ENCODE peak calls at places on chromosomes 3 and 15, in seven cellular contexts. One of them, this sample, is unnamed.

GRCh38 chr3:185382154-185382553 is 19.2 kb downstream of the MAP3K13 start:
- DNase-seq in NT2/D1: no peak
- DNase-seq in anterior cingulate cortex: no peak
- DNase-seq in iPS-NIHi11: no peak
- DNase-seq in T-helper 17 cell: no peak
- DNase-seq in HFF-Myc: no peak
- DNase-seq in activated CD8-positive, alpha-beta T cell treated with anti-CD3 and anti-CD28 coated beads, Interleukin-2, amount 10 ng/mL, durations not matched to agents 7 days and 5 days: no peak
- DNase-seq in this sample: no peak

GRCh38 chr15:39801641-39802309 is 19.1 kb upstream of the FSIP1 start:
- DNase-seq in HFF-Myc: no peak
- DNase-seq in NT2/D1: no peak
- DNase-seq in anterior cingulate cortex: no peak
- DNase-seq in iPS-NIHi11: peak; percentile 55
- DNase-seq in activated CD8-positive, alpha-beta T cell treated with anti-CD3 and anti-CD28 coated beads, Interleukin-2, amount 10 ng/mL, durations not matched to agents 7 days and 5 days: peak; percentile 29
- DNase-seq in T-helper 17 cell: no peak
- DNase-seq in this sample: no peak

GRCh38 chr3:61154788-61155187 is 96.5 kb downstream of the FHIT start:
- DNase-seq in anterior cingulate cortex: no peak
- DNase-seq in iPS-NIHi11: no peak
- DNase-seq in NT2/D1: no peak
- DNase-seq in T-helper 17 cell: no peak
- DNase-seq in HFF-Myc: no peak
- DNase-seq in activated CD8-positive, alpha-beta T cell treated with anti-CD3 and anti-CD28 coated beads, Interleukin-2, amount 10 ng/mL, durations not matched to agents 7 days and 5 days: no peak
- DNase-seq in this sample: no peak

GRCh38 chr15:91603681-91604080 is 249.8 kb upstream of the SLCO3A1 start:
- DNase-seq in HFF-Myc: no peak
- DNase-seq in activated CD8-positive, alpha-beta T cell treated with anti-CD3 and anti-CD28 coated beads, Interleukin-2, amount 10 ng/mL, durations not matched to agents 7 days and 5 days: no peak
- DNase-seq in T-helper 17 cell: no peak
- DNase-seq in NT2/D1: no peak
- DNase-seq in iPS-NIHi11: no peak
- DNase-seq in anterior cingulate cortex: no peak
- DNase-seq in this sample: no peak

GRCh38 chr15:80478075-80478474 is 73.9 kb downstream of the ARNT2 start:
- DNase-seq in T-helper 17 cell: no peak
- DNase-seq in HFF-Myc: no peak
- DNase-seq in NT2/D1: no peak
- DNase-seq in iPS-NIHi11: no peak
- DNase-seq in activated CD8-positive, alpha-beta T cell treated with anti-CD3 and anti-CD28 coated beads, Interleukin-2, amount 10 ng/mL, durations not matched to agents 7 days and 5 days: no peak
- DNase-seq in anterior cingulate cortex: no peak
- DNase-seq in this sample: no peak

GRCh38 chr3:147620906-147621305 is 211.7 kb downstream of the ZIC1 start:
- DNase-seq in HFF-Myc: no peak
- DNase-seq in activated CD8-positive, alpha-beta T cell treated with anti-CD3 and anti-CD28 coated beads, Interleukin-2, amount 10 ng/mL, durations not matched to agents 7 days and 5 days: no peak
- DNase-seq in NT2/D1: no peak
- DNase-seq in iPS-NIHi11: no peak
- DNase-seq in anterior cingulate cortex: no peak
- DNase-seq in T-helper 17 cell: no peak
- DNase-seq in this sample: no peak

GRCh38 chr3:147336543-147337278 is 69.6 kb downstream of the ZIC4 start:
- DNase-seq in NT2/D1: no peak
- DNase-seq in iPS-NIHi11: no peak
- DNase-seq in T-helper 17 cell: no peak
- DNase-seq in HFF-Myc: no peak
- DNase-seq in activated CD8-positive, alpha-beta T cell treated with anti-CD3 and anti-CD28 coated beads, Interleukin-2, amount 10 ng/mL, durations not matched to agents 7 days and 5 days: no peak
- DNase-seq in anterior cingulate cortex: no peak
- DNase-seq in this sample: no peak

GRCh38 chr3:12273045-12273695 is 15.7 kb upstream of the PPARG start:
- DNase-seq in T-helper 17 cell: no peak
- DNase-seq in NT2/D1: no peak
- DNase-seq in activated CD8-positive, alpha-beta T cell treated with anti-CD3 and anti-CD28 coated beads, Interleukin-2, amount 10 ng/mL, durations not matched to agents 7 days and 5 days: no peak
- DNase-seq in anterior cingulate cortex: no peak
- DNase-seq in HFF-Myc: no peak
- DNase-seq in iPS-NIHi11: no peak
- DNase-seq in this sample: no peak

GRCh38 chr3:197533396-197534347 is 22.1 kb downstream of the BDH1 start:
- DNase-seq in anterior cingulate cortex: no peak
- DNase-seq in HFF-Myc: no peak
- DNase-seq in NT2/D1: no peak
- DNase-seq in activated CD8-positive, alpha-beta T cell treated with anti-CD3 and anti-CD28 coated beads, Interleukin-2, amount 10 ng/mL, durations not matched to agents 7 days and 5 days: no peak
- DNase-seq in T-helper 17 cell: no peak
- DNase-seq in iPS-NIHi11: no peak
- DNase-seq in this sample: no peak

GRCh38 chr15:91946914-91947313 is 93.4 kb downstream of the SLCO3A1 start:
- DNase-seq in anterior cingulate cortex: no peak
- DNase-seq in HFF-Myc: no peak
- DNase-seq in NT2/D1: no peak
- DNase-seq in iPS-NIHi11: peak; percentile 35
- DNase-seq in activated CD8-positive, alpha-beta T cell treated with anti-CD3 and anti-CD28 coated beads, Interleukin-2, amount 10 ng/mL, durations not matched to agents 7 days and 5 days: no peak
- DNase-seq in T-helper 17 cell: no peak
- DNase-seq in this sample: no peak

GRCh38 chr15:57234156-57234555 is 142.1 kb upstream of the CGNL1 start:
- DNase-seq in T-helper 17 cell: no peak
- DNase-seq in NT2/D1: no peak
- DNase-seq in HFF-Myc: no peak
- DNase-seq in iPS-NIHi11: no peak
- DNase-seq in anterior cingulate cortex: no peak
- DNase-seq in activated CD8-positive, alpha-beta T cell treated with anti-CD3 and anti-CD28 coated beads, Interleukin-2, amount 10 ng/mL, durations not matched to agents 7 days and 5 days: no peak
- DNase-seq in this sample: no peak

GRCh38 chr3:146128939-146129338 is 32.0 kb downstream of the PLOD2 start:
- DNase-seq in iPS-NIHi11: no peak
- DNase-seq in HFF-Myc: no peak
- DNase-seq in anterior cingulate cortex: no peak
- DNase-seq in NT2/D1: no peak
- DNase-seq in activated CD8-positive, alpha-beta T cell treated with anti-CD3 and anti-CD28 coated beads, Interleukin-2, amount 10 ng/mL, durations not matched to agents 7 days and 5 days: no peak
- DNase-seq in T-helper 17 cell: no peak
- DNase-seq in this sample: no peak

GRCh38 chr3:126983653-126984390 is 907 bp downstream of the PLXNA1 start:
- DNase-seq in HFF-Myc: no peak
- DNase-seq in NT2/D1: peak; percentile 28
- DNase-seq in activated CD8-positive, alpha-beta T cell treated with anti-CD3 and anti-CD28 coated beads, Interleukin-2, amount 10 ng/mL, durations not matched to agents 7 days and 5 days: peak; percentile 37
- DNase-seq in anterior cingulate cortex: no peak
- DNase-seq in iPS-NIHi11: peak; percentile 80
- DNase-seq in T-helper 17 cell: peak; percentile 37
- DNase-seq in this sample: peak; percentile 28

GRCh38 chr15:52980446-52980845 is 190.3 kb upstream of the ONECUT1 start:
- DNase-seq in anterior cingulate cortex: no peak
- DNase-seq in iPS-NIHi11: no peak
- DNase-seq in HFF-Myc: no peak
- DNase-seq in activated CD8-positive, alpha-beta T cell treated with anti-CD3 and anti-CD28 coated beads, Interleukin-2, amount 10 ng/mL, durations not matched to agents 7 days and 5 days: no peak
- DNase-seq in T-helper 17 cell: no peak
- DNase-seq in NT2/D1: no peak
- DNase-seq in this sample: no peak

GRCh38 chr3:420584-420983 is 224.0 kb downstream of the CHL1 start:
- DNase-seq in iPS-NIHi11: no peak
- DNase-seq in HFF-Myc: no peak
- DNase-seq in NT2/D1: no peak
- DNase-seq in T-helper 17 cell: no peak
- DNase-seq in anterior cingulate cortex: no peak
- DNase-seq in activated CD8-positive, alpha-beta T cell treated with anti-CD3 and anti-CD28 coated beads, Interleukin-2, amount 10 ng/mL, durations not matched to agents 7 days and 5 days: no peak
- DNase-seq in this sample: no peak

GRCh38 chr15:63364293-63365003 is 17.2 kb downstream of the CA12 start:
- DNase-seq in iPS-NIHi11: no peak
- DNase-seq in activated CD8-positive, alpha-beta T cell treated with anti-CD3 and anti-CD28 coated beads, Interleukin-2, amount 10 ng/mL, durations not matched to agents 7 days and 5 days: no peak
- DNase-seq in anterior cingulate cortex: no peak
- DNase-seq in HFF-Myc: no peak
- DNase-seq in NT2/D1: no peak
- DNase-seq in T-helper 17 cell: no peak
- DNase-seq in this sample: no peak

GRCh38 chr15:92418864-92419263 is 25.2 kb downstream of the ST8SIA2 start:
- DNase-seq in anterior cingulate cortex: no peak
- DNase-seq in activated CD8-positive, alpha-beta T cell treated with anti-CD3 and anti-CD28 coated beads, Interleukin-2, amount 10 ng/mL, durations not matched to agents 7 days and 5 days: no peak
- DNase-seq in NT2/D1: no peak
- DNase-seq in HFF-Myc: no peak
- DNase-seq in T-helper 17 cell: no peak
- DNase-seq in iPS-NIHi11: no peak
- DNase-seq in this sample: no peak

GRCh38 chr3:189457666-189458065 is 173.5 kb upstream of the TP63 start:
- DNase-seq in HFF-Myc: no peak
- DNase-seq in iPS-NIHi11: no peak
- DNase-seq in NT2/D1: no peak
- DNase-seq in T-helper 17 cell: no peak
- DNase-seq in anterior cingulate cortex: no peak
- DNase-seq in activated CD8-positive, alpha-beta T cell treated with anti-CD3 and anti-CD28 coated beads, Interleukin-2, amount 10 ng/mL, durations not matched to agents 7 days and 5 days: no peak
- DNase-seq in this sample: no peak

GRCh38 chr3:32500880-32501784 is 1.5 kb downstream of the CMTM6 start:
- DNase-seq in iPS-NIHi11: no peak
- DNase-seq in HFF-Myc: no peak
- DNase-seq in T-helper 17 cell: no peak
- DNase-seq in NT2/D1: no peak
- DNase-seq in anterior cingulate cortex: no peak
- DNase-seq in activated CD8-positive, alpha-beta T cell treated with anti-CD3 and anti-CD28 coated beads, Interleukin-2, amount 10 ng/mL, durations not matched to agents 7 days and 5 days: no peak
- DNase-seq in this sample: peak; percentile 24

GRCh38 chr15:66707310-66708160 is 5.5 kb downstream of the SMAD6 start:
- DNase-seq in NT2/D1: no peak
- DNase-seq in anterior cingulate cortex: no peak
- DNase-seq in iPS-NIHi11: peak; percentile 86
- DNase-seq in activated CD8-positive, alpha-beta T cell treated with anti-CD3 and anti-CD28 coated beads, Interleukin-2, amount 10 ng/mL, durations not matched to agents 7 days and 5 days: no peak
- DNase-seq in HFF-Myc: no peak
- DNase-seq in T-helper 17 cell: no peak
- DNase-seq in this sample: no peak

GRCh38 chr15:98815207-98815606 is 166.9 kb downstream of the IGF1R start:
- DNase-seq in T-helper 17 cell: no peak
- DNase-seq in HFF-Myc: no peak
- DNase-seq in activated CD8-positive, alpha-beta T cell treated with anti-CD3 and anti-CD28 coated beads, Interleukin-2, amount 10 ng/mL, durations not matched to agents 7 days and 5 days: no peak
- DNase-seq in anterior cingulate cortex: no peak
- DNase-seq in iPS-NIHi11: no peak
- DNase-seq in NT2/D1: no peak
- DNase-seq in this sample: no peak

GRCh38 chr3:117885046-117885445 is 1149.6 kb downstream of the IGSF11 start:
- DNase-seq in NT2/D1: no peak
- DNase-seq in T-helper 17 cell: no peak
- DNase-seq in HFF-Myc: no peak
- DNase-seq in iPS-NIHi11: no peak
- DNase-seq in anterior cingulate cortex: no peak
- DNase-seq in activated CD8-positive, alpha-beta T cell treated with anti-CD3 and anti-CD28 coated beads, Interleukin-2, amount 10 ng/mL, durations not matched to agents 7 days and 5 days: no peak
- DNase-seq in this sample: no peak

GRCh38 chr15:80450811-80451321 is 46.7 kb downstream of the ARNT2 start:
- DNase-seq in anterior cingulate cortex: no peak
- DNase-seq in NT2/D1: peak; percentile 36
- DNase-seq in HFF-Myc: no peak
- DNase-seq in activated CD8-positive, alpha-beta T cell treated with anti-CD3 and anti-CD28 coated beads, Interleukin-2, amount 10 ng/mL, durations not matched to agents 7 days and 5 days: no peak
- DNase-seq in iPS-NIHi11: peak; percentile 53
- DNase-seq in T-helper 17 cell: no peak
- DNase-seq in this sample: no peak

GRCh38 chr3:128366136-128366535 is 100.6 kb downstream of the DNAJB8 start:
- DNase-seq in T-helper 17 cell: no peak
- DNase-seq in NT2/D1: no peak
- DNase-seq in HFF-Myc: no peak
- DNase-seq in iPS-NIHi11: no peak
- DNase-seq in activated CD8-positive, alpha-beta T cell treated with anti-CD3 and anti-CD28 coated beads, Interleukin-2, amount 10 ng/mL, durations not matched to agents 7 days and 5 days: no peak
- DNase-seq in anterior cingulate cortex: no peak
- DNase-seq in this sample: no peak

GRCh38 chr3:9101286-9101685 is 138.0 kb upstream of the RAD18 start:
- DNase-seq in iPS-NIHi11: peak; percentile 55
- DNase-seq in activated CD8-positive, alpha-beta T cell treated with anti-CD3 and anti-CD28 coated beads, Interleukin-2, amount 10 ng/mL, durations not matched to agents 7 days and 5 days: no peak
- DNase-seq in HFF-Myc: no peak
- DNase-seq in T-helper 17 cell: no peak
- DNase-seq in anterior cingulate cortex: no peak
- DNase-seq in NT2/D1: no peak
- DNase-seq in this sample: no peak

GRCh38 chr15:70791248-70791647 is 27.9 kb upstream of the UACA start:
- DNase-seq in NT2/D1: no peak
- DNase-seq in HFF-Myc: no peak
- DNase-seq in activated CD8-positive, alpha-beta T cell treated with anti-CD3 and anti-CD28 coated beads, Interleukin-2, amount 10 ng/mL, durations not matched to agents 7 days and 5 days: no peak
- DNase-seq in anterior cingulate cortex: no peak
- DNase-seq in iPS-NIHi11: no peak
- DNase-seq in T-helper 17 cell: no peak
- DNase-seq in this sample: no peak

GRCh38 chr15:82197734-82198594 is 64.6 kb downstream of the EFL1 start:
- DNase-seq in iPS-NIHi11: peak; percentile 83
- DNase-seq in T-helper 17 cell: no peak
- DNase-seq in HFF-Myc: peak; percentile 83
- DNase-seq in anterior cingulate cortex: peak; percentile 16
- DNase-seq in activated CD8-positive, alpha-beta T cell treated with anti-CD3 and anti-CD28 coated beads, Interleukin-2, amount 10 ng/mL, durations not matched to agents 7 days and 5 days: peak; percentile 77
- DNase-seq in NT2/D1: peak; percentile 59
- DNase-seq in this sample: peak; percentile 39

GRCh38 chr3:129326591-129326990 is 47.9 kb downstream of the HMCES start:
- DNase-seq in anterior cingulate cortex: no peak
- DNase-seq in iPS-NIHi11: no peak
- DNase-seq in HFF-Myc: no peak
- DNase-seq in activated CD8-positive, alpha-beta T cell treated with anti-CD3 and anti-CD28 coated beads, Interleukin-2, amount 10 ng/mL, durations not matched to agents 7 days and 5 days: no peak
- DNase-seq in T-helper 17 cell: no peak
- DNase-seq in NT2/D1: no peak
- DNase-seq in this sample: no peak

GRCh38 chr15:71743861-71744382 is 66.4 kb upstream of the NR2E3 start:
- DNase-seq in anterior cingulate cortex: no peak
- DNase-seq in activated CD8-positive, alpha-beta T cell treated with anti-CD3 and anti-CD28 coated beads, Interleukin-2, amount 10 ng/mL, durations not matched to agents 7 days and 5 days: peak; percentile 71
- DNase-seq in NT2/D1: peak; percentile 16
- DNase-seq in HFF-Myc: no peak
- DNase-seq in T-helper 17 cell: peak; percentile 35
- DNase-seq in iPS-NIHi11: peak; percentile 64
- DNase-seq in this sample: peak; percentile 37

GRCh38 chr3:104763007-104763406 is 603.7 kb upstream of the ALCAM start:
- DNase-seq in NT2/D1: no peak
- DNase-seq in anterior cingulate cortex: peak; percentile 23
- DNase-seq in HFF-Myc: peak; percentile 6
- DNase-seq in iPS-NIHi11: peak; percentile 10
- DNase-seq in T-helper 17 cell: no peak
- DNase-seq in activated CD8-positive, alpha-beta T cell treated with anti-CD3 and anti-CD28 coated beads, Interleukin-2, amount 10 ng/mL, durations not matched to agents 7 days and 5 days: no peak
- DNase-seq in this sample: no peak

GRCh38 chr3:43523454-43524053 is 98.3 kb downstream of the ANO10 start:
- DNase-seq in anterior cingulate cortex: no peak
- DNase-seq in T-helper 17 cell: no peak
- DNase-seq in HFF-Myc: no peak
- DNase-seq in NT2/D1: no peak
- DNase-seq in iPS-NIHi11: no peak
- DNase-seq in activated CD8-positive, alpha-beta T cell treated with anti-CD3 and anti-CD28 coated beads, Interleukin-2, amount 10 ng/mL, durations not matched to agents 7 days and 5 days: no peak
- DNase-seq in this sample: no peak

GRCh38 chr15:74213858-74214284 is 11.3 kb upstream of the STRA6 start:
- DNase-seq in NT2/D1: peak; percentile 89
- DNase-seq in HFF-Myc: no peak
- DNase-seq in activated CD8-positive, alpha-beta T cell treated with anti-CD3 and anti-CD28 coated beads, Interleukin-2, amount 10 ng/mL, durations not matched to agents 7 days and 5 days: no peak
- DNase-seq in anterior cingulate cortex: no peak
- DNase-seq in T-helper 17 cell: no peak
- DNase-seq in iPS-NIHi11: peak; percentile 64
- DNase-seq in this sample: no peak

GRCh38 chr3:14248477-14248848 is 69.8 kb downstream of the LSM3 start:
- DNase-seq in NT2/D1: no peak
- DNase-seq in activated CD8-positive, alpha-beta T cell treated with anti-CD3 and anti-CD28 coated beads, Interleukin-2, amount 10 ng/mL, durations not matched to agents 7 days and 5 days: no peak
- DNase-seq in HFF-Myc: no peak
- DNase-seq in iPS-NIHi11: no peak
- DNase-seq in T-helper 17 cell: no peak
- DNase-seq in anterior cingulate cortex: no peak
- DNase-seq in this sample: no peak

GRCh38 chr15:99016680-99017321 is 9.2 kb upstream of the PGPEP1L start:
- DNase-seq in activated CD8-positive, alpha-beta T cell treated with anti-CD3 and anti-CD28 coated beads, Interleukin-2, amount 10 ng/mL, durations not matched to agents 7 days and 5 days: no peak
- DNase-seq in T-helper 17 cell: no peak
- DNase-seq in iPS-NIHi11: no peak
- DNase-seq in NT2/D1: no peak
- DNase-seq in HFF-Myc: peak; percentile 70
- DNase-seq in anterior cingulate cortex: no peak
- DNase-seq in this sample: no peak

This sample was measured in T-helper 1 cell.